ENCODE peak calls at places on chromosome 18, in ten cellular contexts. H, Y, R, U, B, Z, Q, X, V and A are unnamed samples.

GRCh38 chr18:58895385-58895784 is 30.7 kb downstream of the ZNF532 start:
- DNase-seq in H (no peak), Y (no peak), R (no peak), U (no peak), B (no peak), Z (no peak), Q (no peak), X (no peak), V (no peak), A (no peak)

GRCh38 chr18:58239879-58240278 is 195.9 kb downstream of the NEDD4L start:
- DNase-seq in H (no peak), Y (peak; percentile 68), R (no peak), U (no peak), B (no peak), Z (no peak), Q (no peak), X (peak; percentile 91), V (no peak), A (no peak)

GRCh38 chr18:21826196-21826595 is 85.6 kb downstream of the MIB1 start:
- DNase-seq in H (peak; percentile 34), Y (peak; percentile 45), R (no peak), U (no peak), B (no peak), Z (no peak), Q (no peak), X (peak; percentile 64), V (no peak), A (no peak)

GRCh38 chr18:13500227-13500865 is 226.0 kb downstream of the FAM210A start:
- DNase-seq in H (peak; percentile 42), Y (peak; percentile 18), R (no peak), U (peak; percentile 47), B (peak; percentile 25), Z (no peak), Q (peak; percentile 88), X (peak; percentile 80), V (no peak), A (no peak)

GRCh38 chr18:58338961-58339722 is 289.7 kb downstream of the ALPK2 start:
- DNase-seq in H (peak; percentile 40), Y (peak; percentile 36), R (no peak), U (peak; percentile 77), B (no peak), Z (no peak), Q (peak; percentile 84), X (peak; percentile 16), V (no peak), A (no peak)

GRCh38 chr18:6323319-6323889 is 91.3 kb downstream of the L3MBTL4 start:
- DNase-seq in H (no peak), Y (no peak), R (no peak), U (no peak), B (no peak), Z (no peak), Q (no peak), X (no peak), V (no peak), A (no peak)

GRCh38 chr18:58286793-58287625 is 243.0 kb downstream of the NEDD4L start:
- DNase-seq in H (no peak), Y (no peak), R (no peak), U (no peak), B (no peak), Z (no peak), Q (no peak), X (no peak), V (no peak), A (no peak)

GRCh38 chr18:59737776-59738295 is 40.6 kb upstream of the CCBE1 start:
- DNase-seq in H (no peak), Y (peak; percentile 50), R (no peak), U (no peak), B (no peak), Z (no peak), Q (no peak), X (peak; percentile 69), V (no peak), A (no peak)

GRCh38 chr18:75538727-75539126 is 111.2 kb upstream of the SMIM21 start:
- DNase-seq in H (no peak), Y (peak; percentile 26), R (no peak), U (no peak), B (no peak), Z (no peak), Q (no peak), X (no peak), V (no peak), A (no peak)

GRCh38 chr18:46917808-46918600 is 602 bp downstream of the KATNAL2 start:
- DNase-seq in H (no peak), Y (peak; percentile 32), R (no peak), U (peak; percentile 60), B (no peak), Z (no peak), Q (peak; percentile 96), X (no peak), V (no peak), A (no peak)